ENCODE peak calls at places on chromosomes 3 and 15, in nine cellular contexts. One of them, this sample, is unnamed. For H3K4me1, the result is how much of the 10 kb centered on the place peaks cover.

GRCh38 chr3:130894873-130895330 is 1.0 kb downstream of the ATP2C1 start:
- DNase-seq in aorta: no peak
- DNase-seq in CD4-positive, CD25-positive, alpha-beta regulatory T cell: no peak
- DNase-seq in HAP-1: no peak
- DNase-seq in left lung: no peak
- DNase-seq in suprapubic skin: no peak
- DNase-seq in astrocyte: peak
- DNase-seq in thoracic aorta: no peak
- DNase-seq in heart right ventricle: no peak
- DNase-seq in this sample: peak

GRCh38 chr3:187734841-187735240 is 10.4 kb downstream of the BCL6 start:
- DNase-seq in astrocyte: no peak
- DNase-seq in HAP-1: no peak
- DNase-seq in heart right ventricle: no peak
- DNase-seq in left lung: no peak
- DNase-seq in suprapubic skin: no peak
- DNase-seq in aorta: no peak
- DNase-seq in CD4-positive, CD25-positive, alpha-beta regulatory T cell: no peak
- DNase-seq in thoracic aorta: no peak
- DNase-seq in this sample: no peak

GRCh38 chr3:128075516-128076464 is 23.6 kb downstream of the SEC61A1 start:
- DNase-seq in aorta: peak
- DNase-seq in astrocyte: peak
- DNase-seq in CD4-positive, CD25-positive, alpha-beta regulatory T cell: peak
- DNase-seq in heart right ventricle: peak
- DNase-seq in thoracic aorta: no peak
- DNase-seq in HAP-1: no peak
- DNase-seq in left lung: peak
- DNase-seq in suprapubic skin: peak
- DNase-seq in this sample: no peak

GRCh38 chr3:44030690-44031344 is 210.9 kb upstream of the TOPAZ1 start:
- DNase-seq in suprapubic skin: no peak
- DNase-seq in aorta: no peak
- DNase-seq in heart right ventricle: no peak
- DNase-seq in left lung: no peak
- DNase-seq in HAP-1: peak
- DNase-seq in astrocyte: peak
- DNase-seq in CD4-positive, CD25-positive, alpha-beta regulatory T cell: no peak
- DNase-seq in thoracic aorta: no peak
- DNase-seq in this sample: no peak

GRCh38 chr3:38640661-38641441 is 8.6 kb downstream of the SCN5A start:
- DNase-seq in CD4-positive, CD25-positive, alpha-beta regulatory T cell: no peak
- DNase-seq in HAP-1: peak
- DNase-seq in astrocyte: no peak
- DNase-seq in aorta: no peak
- DNase-seq in thoracic aorta: no peak
- DNase-seq in suprapubic skin: peak
- DNase-seq in left lung: no peak
- DNase-seq in heart right ventricle: no peak
- DNase-seq in this sample: no peak

GRCh38 chr3:188274249-188274915 is 120.4 kb downstream of the LPP start:
- DNase-seq in suprapubic skin: no peak
- DNase-seq in astrocyte: peak
- DNase-seq in left lung: no peak
- DNase-seq in heart right ventricle: no peak
- DNase-seq in aorta: no peak
- DNase-seq in CD4-positive, CD25-positive, alpha-beta regulatory T cell: no peak
- DNase-seq in thoracic aorta: no peak
- DNase-seq in HAP-1: no peak
- DNase-seq in this sample: no peak

GRCh38 chr15:99503411-99503810 is 62.4 kb upstream of the MEF2A start:
- DNase-seq in HAP-1: no peak
- DNase-seq in left lung: no peak
- DNase-seq in suprapubic skin: no peak
- DNase-seq in heart right ventricle: no peak
- DNase-seq in CD4-positive, CD25-positive, alpha-beta regulatory T cell: no peak
- DNase-seq in astrocyte: no peak
- DNase-seq in thoracic aorta: no peak
- DNase-seq in aorta: no peak
- DNase-seq in this sample: no peak

GRCh38 chr15:44735482-44736260 is 657 bp upstream of the TRIM69 start:
- DNase-seq in thoracic aorta: no peak
- DNase-seq in suprapubic skin: no peak
- DNase-seq in CD4-positive, CD25-positive, alpha-beta regulatory T cell: peak
- DNase-seq in heart right ventricle: no peak
- DNase-seq in aorta: no peak
- DNase-seq in left lung: no peak
- DNase-seq in astrocyte: no peak
- DNase-seq in HAP-1: no peak
- DNase-seq in this sample: no peak

GRCh38 chr3:13075318-13075717 is 2.1 kb upstream of the IQSEC1 start:
- DNase-seq in HAP-1: no peak
- DNase-seq in heart right ventricle: no peak
- DNase-seq in suprapubic skin: no peak
- DNase-seq in thoracic aorta: no peak
- DNase-seq in left lung: no peak
- DNase-seq in CD4-positive, CD25-positive, alpha-beta regulatory T cell: no peak
- DNase-seq in aorta: no peak
- DNase-seq in astrocyte: no peak
- DNase-seq in this sample: no peak

GRCh38 chr3:32817561-32818430 is at the start of gene TRIM71:
- DNase-seq in heart right ventricle: no peak
- DNase-seq in HAP-1: peak
- DNase-seq in astrocyte: no peak
- DNase-seq in aorta: no peak
- DNase-seq in left lung: no peak
- DNase-seq in suprapubic skin: no peak
- DNase-seq in CD4-positive, CD25-positive, alpha-beta regulatory T cell: peak
- DNase-seq in thoracic aorta: no peak
- DNase-seq in this sample: no peak

GRCh38 chr3:58336135-58336882 is 3.6 kb downstream of the PXK start:
- DNase-seq in astrocyte: peak
- DNase-seq in suprapubic skin: no peak
- DNase-seq in heart right ventricle: no peak
- DNase-seq in CD4-positive, CD25-positive, alpha-beta regulatory T cell: no peak
- DNase-seq in HAP-1: no peak
- DNase-seq in thoracic aorta: no peak
- DNase-seq in aorta: no peak
- DNase-seq in left lung: no peak
- DNase-seq in this sample: no peak

GRCh38 chr3:10816019-10816862 is at the start of gene SLC6A11:
- DNase-seq in astrocyte: no peak
- DNase-seq in CD4-positive, CD25-positive, alpha-beta regulatory T cell: peak
- DNase-seq in left lung: no peak
- DNase-seq in suprapubic skin: no peak
- DNase-seq in aorta: no peak
- DNase-seq in HAP-1: no peak
- DNase-seq in thoracic aorta: no peak
- DNase-seq in heart right ventricle: no peak
- DNase-seq in this sample: no peak

GRCh38 chr15:41494922-41495735 is 1.5 kb downstream of the ITPKA start:
- DNase-seq in heart right ventricle: no peak
- DNase-seq in CD4-positive, CD25-positive, alpha-beta regulatory T cell: no peak
- DNase-seq in suprapubic skin: no peak
- DNase-seq in left lung: no peak
- DNase-seq in astrocyte: no peak
- DNase-seq in HAP-1: no peak
- DNase-seq in thoracic aorta: no peak
- DNase-seq in aorta: no peak
- DNase-seq in this sample: no peak

GRCh38 chr3:186965141-186965879 is 35.0 kb downstream of the ST6GAL1 start:
- DNase-seq in HAP-1: peak
- DNase-seq in thoracic aorta: no peak
- DNase-seq in aorta: no peak
- DNase-seq in heart right ventricle: no peak
- DNase-seq in CD4-positive, CD25-positive, alpha-beta regulatory T cell: peak
- DNase-seq in astrocyte: no peak
- DNase-seq in left lung: no peak
- DNase-seq in suprapubic skin: no peak
- DNase-seq in this sample: peak

GRCh38 chr3:16463914-16464313 is 49.6 kb downstream of the RFTN1 start:
- DNase-seq in heart right ventricle: no peak
- DNase-seq in left lung: no peak
- DNase-seq in suprapubic skin: no peak
- DNase-seq in thoracic aorta: no peak
- DNase-seq in astrocyte: no peak
- DNase-seq in HAP-1: no peak
- DNase-seq in CD4-positive, CD25-positive, alpha-beta regulatory T cell: no peak
- DNase-seq in aorta: no peak
- DNase-seq in this sample: no peak

GRCh38 chr3:50204804-50205718 is at the start of gene SLC38A3:
- DNase-seq in CD4-positive, CD25-positive, alpha-beta regulatory T cell: no peak
- DNase-seq in thoracic aorta: no peak
- DNase-seq in HAP-1: peak
- DNase-seq in astrocyte: no peak
- DNase-seq in aorta: no peak
- DNase-seq in left lung: no peak
- DNase-seq in heart right ventricle: peak
- DNase-seq in suprapubic skin: no peak
- DNase-seq in this sample: peak

GRCh38 chr3:50202353-50203112 is 2.5 kb upstream of the SLC38A3 start:
- DNase-seq in suprapubic skin: no peak
- DNase-seq in HAP-1: no peak
- DNase-seq in heart right ventricle: no peak
- DNase-seq in aorta: no peak
- DNase-seq in left lung: no peak
- DNase-seq in CD4-positive, CD25-positive, alpha-beta regulatory T cell: no peak
- DNase-seq in astrocyte: no peak
- DNase-seq in thoracic aorta: no peak
- DNase-seq in this sample: no peak

GRCh38 chr3:50205719-50206276 is 727 bp downstream of the SLC38A3 start:
- DNase-seq in aorta: no peak
- DNase-seq in thoracic aorta: no peak
- DNase-seq in HAP-1: peak
- DNase-seq in astrocyte: peak
- DNase-seq in heart right ventricle: peak
- DNase-seq in CD4-positive, CD25-positive, alpha-beta regulatory T cell: peak
- DNase-seq in suprapubic skin: no peak
- DNase-seq in left lung: no peak
- DNase-seq in this sample: no peak

GRCh38 chr3:50203113-50203852 is 1.8 kb upstream of the SLC38A3 start:
- DNase-seq in left lung: no peak
- DNase-seq in thoracic aorta: no peak
- DNase-seq in aorta: no peak
- DNase-seq in CD4-positive, CD25-positive, alpha-beta regulatory T cell: no peak
- DNase-seq in HAP-1: no peak
- DNase-seq in suprapubic skin: no peak
- DNase-seq in astrocyte: no peak
- DNase-seq in heart right ventricle: no peak
- DNase-seq in this sample: peak

DNA sequence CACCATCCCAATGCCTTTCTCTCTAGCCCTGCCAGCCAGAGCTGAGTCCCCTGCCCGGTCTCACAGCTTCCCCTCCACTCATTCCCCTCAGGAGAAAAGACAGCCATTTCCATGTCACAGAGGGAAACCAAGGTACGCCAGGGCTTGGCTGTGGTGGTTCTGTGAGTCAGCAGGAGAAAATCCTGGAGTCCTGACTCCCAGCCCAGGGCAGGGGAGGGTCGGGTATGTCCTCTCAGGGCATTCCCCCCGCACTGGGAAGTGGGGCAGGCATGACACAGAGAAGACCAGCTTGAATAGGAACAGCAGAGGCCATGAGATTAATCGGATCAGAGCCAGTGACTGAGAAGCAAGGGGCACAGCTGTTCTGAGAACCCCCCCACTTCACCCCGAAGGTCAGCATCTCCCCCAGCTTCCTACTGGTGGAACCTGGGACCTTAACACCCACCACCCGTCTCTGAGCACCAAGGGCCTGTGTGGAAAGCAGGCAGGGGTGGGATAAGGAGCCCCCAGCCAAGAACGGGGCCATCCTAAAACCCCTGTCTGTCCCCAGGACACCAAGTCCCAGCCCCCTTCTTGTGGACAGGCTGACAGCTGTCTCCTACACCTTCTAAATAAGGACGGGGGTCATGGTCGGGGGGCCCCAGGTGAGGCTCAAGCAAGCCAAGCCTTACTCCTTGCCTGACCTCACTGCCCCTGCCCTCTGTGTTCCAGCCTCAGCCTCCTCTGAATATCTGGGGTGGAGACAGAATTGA is 843 bp upstream of the SLC38A3 start:
- DNase-seq in astrocyte: no peak
- DNase-seq in left lung: no peak
- DNase-seq in aorta: no peak
- DNase-seq in heart right ventricle: no peak
- DNase-seq in thoracic aorta: no peak
- DNase-seq in CD4-positive, CD25-positive, alpha-beta regulatory T cell: no peak
- DNase-seq in suprapubic skin: no peak
- DNase-seq in HAP-1: no peak
- DNase-seq in this sample: no peak
- H3K4me1 ChIP-seq in astrocyte: under half
- H3K4me1 ChIP-seq in left lung: under half
- H3K4me1 ChIP-seq in aorta: under half
- H3K4me1 ChIP-seq in heart right ventricle: under half
- H3K4me1 ChIP-seq in thoracic aorta: under half
- H3K4me1 ChIP-seq in CD4-positive, CD25-positive, alpha-beta regulatory T cell: under half
- H3K4me1 ChIP-seq in suprapubic skin: under half
- H3K4me1 ChIP-seq in HAP-1: under half
- H3K4me1 ChIP-seq in this sample: under half

GRCh38 chr3:53807117-53807521 is 39.1 kb downstream of the CHDH start:
- DNase-seq in suprapubic skin: no peak
- DNase-seq in astrocyte: no peak
- DNase-seq in thoracic aorta: no peak
- DNase-seq in CD4-positive, CD25-positive, alpha-beta regulatory T cell: no peak
- DNase-seq in aorta: no peak
- DNase-seq in heart right ventricle: no peak
- DNase-seq in HAP-1: no peak
- DNase-seq in left lung: no peak
- DNase-seq in this sample: no peak
- H3K4me3 ChIP-seq in suprapubic skin: no peak
- H3K4me3 ChIP-seq in astrocyte: no peak
- H3K4me3 ChIP-seq in thoracic aorta: no peak
- H3K4me3 ChIP-seq in CD4-positive, CD25-positive, alpha-beta regulatory T cell: no peak
- H3K4me3 ChIP-seq in aorta: no peak
- H3K4me3 ChIP-seq in heart right ventricle: no peak
- H3K4me3 ChIP-seq in HAP-1: no peak
- H3K4me3 ChIP-seq in left lung: no peak
- H3K4me3 ChIP-seq in this sample: no peak

GRCh38 chr3:161989012-161989411 is 492.4 kb downstream of the OTOL1 start:
- DNase-seq in CD4-positive, CD25-positive, alpha-beta regulatory T cell: no peak
- DNase-seq in suprapubic skin: no peak
- DNase-seq in left lung: no peak
- DNase-seq in heart right ventricle: no peak
- DNase-seq in astrocyte: no peak
- DNase-seq in HAP-1: no peak
- DNase-seq in thoracic aorta: no peak
- DNase-seq in aorta: no peak
- DNase-seq in this sample: no peak
- H3K4me1 ChIP-seq in CD4-positive, CD25-positive, alpha-beta regulatory T cell: under half
- H3K4me1 ChIP-seq in suprapubic skin: under half
- H3K4me1 ChIP-seq in left lung: under half
- H3K4me1 ChIP-seq in heart right ventricle: under half
- H3K4me1 ChIP-seq in astrocyte: under half
- H3K4me1 ChIP-seq in HAP-1: under half
- H3K4me1 ChIP-seq in thoracic aorta: under half
- H3K4me1 ChIP-seq in aorta: under half
- H3K4me1 ChIP-seq in this sample: under half

DNA sequence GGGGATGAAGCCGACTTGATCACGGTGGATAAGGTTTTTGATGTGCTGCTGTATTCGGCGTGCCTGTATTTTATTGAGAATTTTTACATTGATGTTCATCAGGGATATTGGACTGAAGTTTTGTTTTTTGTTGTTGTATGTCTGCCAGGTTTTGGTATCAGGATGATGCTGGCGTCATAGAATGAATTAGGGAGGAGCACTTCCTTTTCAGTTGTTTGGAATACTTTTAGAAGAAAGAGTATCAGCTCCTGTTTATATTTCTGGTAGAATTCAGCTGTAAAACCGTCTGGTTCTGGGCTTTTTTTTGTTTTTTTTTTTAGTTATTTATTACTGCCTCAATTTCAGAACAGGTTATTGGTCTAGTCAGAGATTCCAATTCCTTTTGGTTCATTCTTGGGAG is 93.7 kb downstream of the SLC25A26 start:
- DNase-seq in suprapubic skin: no peak
- DNase-seq in HAP-1: no peak
- DNase-seq in aorta: no peak
- DNase-seq in left lung: no peak
- DNase-seq in CD4-positive, CD25-positive, alpha-beta regulatory T cell: no peak
- DNase-seq in thoracic aorta: no peak
- DNase-seq in heart right ventricle: no peak
- DNase-seq in astrocyte: no peak
- DNase-seq in this sample: no peak
- H3K4me3 ChIP-seq in suprapubic skin: no peak
- H3K4me3 ChIP-seq in HAP-1: no peak
- H3K4me3 ChIP-seq in aorta: no peak
- H3K4me3 ChIP-seq in left lung: no peak
- H3K4me3 ChIP-seq in CD4-positive, CD25-positive, alpha-beta regulatory T cell: no peak
- H3K4me3 ChIP-seq in thoracic aorta: no peak
- H3K4me3 ChIP-seq in heart right ventricle: no peak
- H3K4me3 ChIP-seq in astrocyte: no peak
- H3K4me3 ChIP-seq in this sample: no peak